ENCODE peak calls at places on chromosomes 16 and 17, in eight cellular contexts. One of them, this sample, is unnamed.
A peak's percentile ranks its signal among the peaks of the same experiment; 100 is the strongest.

GRCh38 chr16:11757671-11758545 is 15.3 kb upstream of the TXNDC11 start:
- DNase-seq in NCI-H460: no peak
- DNase-seq in Caco-2: peak; percentile 52
- DNase-seq in GM23338: no peak
- DNase-seq in germinal center: no peak
- DNase-seq in NCI-H1105 treated with DMSO at 0.1 percent for 48 hours: no peak
- DNase-seq in activated CD4-positive, alpha-beta T cell treated with anti-CD3 and anti-CD28 coated beads, Interleukin-2, amount 50 U/mL, for 1 hour: no peak
- DNase-seq in activated naive CD4-positive, alpha-beta T cell: no peak
- DNase-seq in this sample: no peak

GRCh38 chr16:85296859-85297698 is 184.8 kb upstream of the CIBAR2 start:
- DNase-seq in GM23338: peak; percentile 71
- DNase-seq in activated naive CD4-positive, alpha-beta T cell: peak; percentile 9
- DNase-seq in germinal center: peak; percentile 64
- DNase-seq in activated CD4-positive, alpha-beta T cell treated with anti-CD3 and anti-CD28 coated beads, Interleukin-2, amount 50 U/mL, for 1 hour: peak; percentile 57
- DNase-seq in NCI-H1105 treated with DMSO at 0.1 percent for 48 hours: no peak
- DNase-seq in Caco-2: peak; percentile 66
- DNase-seq in NCI-H460: peak; percentile 50
- DNase-seq in this sample: no peak

GRCh38 chr17:63995626-63996025 is 2.5 kb upstream of the PRR29 start:
- DNase-seq in activated naive CD4-positive, alpha-beta T cell: no peak
- DNase-seq in activated CD4-positive, alpha-beta T cell treated with anti-CD3 and anti-CD28 coated beads, Interleukin-2, amount 50 U/mL, for 1 hour: no peak
- DNase-seq in NCI-H460: no peak
- DNase-seq in Caco-2: peak; percentile 30
- DNase-seq in GM23338: no peak
- DNase-seq in NCI-H1105 treated with DMSO at 0.1 percent for 48 hours: no peak
- DNase-seq in germinal center: no peak
- DNase-seq in this sample: no peak

GRCh38 chr17:7309628-7310027 is 2.2 kb downstream of the EIF5A start:
- DNase-seq in NCI-H1105 treated with DMSO at 0.1 percent for 48 hours: no peak
- DNase-seq in activated naive CD4-positive, alpha-beta T cell: no peak
- DNase-seq in GM23338: no peak
- DNase-seq in NCI-H460: no peak
- DNase-seq in activated CD4-positive, alpha-beta T cell treated with anti-CD3 and anti-CD28 coated beads, Interleukin-2, amount 50 U/mL, for 1 hour: no peak
- DNase-seq in Caco-2: no peak
- DNase-seq in germinal center: no peak
- DNase-seq in this sample: no peak

GRCh38 chr16:3645108-3645503 is 9.4 kb upstream of the DNASE1 start:
- DNase-seq in activated CD4-positive, alpha-beta T cell treated with anti-CD3 and anti-CD28 coated beads, Interleukin-2, amount 50 U/mL, for 1 hour: no peak
- DNase-seq in activated naive CD4-positive, alpha-beta T cell: no peak
- DNase-seq in Caco-2: no peak
- DNase-seq in NCI-H1105 treated with DMSO at 0.1 percent for 48 hours: no peak
- DNase-seq in GM23338: no peak
- DNase-seq in NCI-H460: no peak
- DNase-seq in germinal center: no peak
- DNase-seq in this sample: no peak

GRCh38 chr17:67434061-67434525 is 57.0 kb downstream of the PITPNC1 start:
- DNase-seq in activated naive CD4-positive, alpha-beta T cell: peak; percentile 27
- DNase-seq in germinal center: no peak
- DNase-seq in activated CD4-positive, alpha-beta T cell treated with anti-CD3 and anti-CD28 coated beads, Interleukin-2, amount 50 U/mL, for 1 hour: peak; percentile 50
- DNase-seq in Caco-2: no peak
- DNase-seq in NCI-H460: no peak
- DNase-seq in NCI-H1105 treated with DMSO at 0.1 percent for 48 hours: no peak
- DNase-seq in GM23338: no peak
- DNase-seq in this sample: no peak

GRCh38 chr17:18980682-18981384 is 23.7 kb downstream of the FAM83G start:
- DNase-seq in activated CD4-positive, alpha-beta T cell treated with anti-CD3 and anti-CD28 coated beads, Interleukin-2, amount 50 U/mL, for 1 hour: no peak
- DNase-seq in NCI-H1105 treated with DMSO at 0.1 percent for 48 hours: no peak
- DNase-seq in GM23338: no peak
- DNase-seq in Caco-2: no peak
- DNase-seq in germinal center: no peak
- DNase-seq in activated naive CD4-positive, alpha-beta T cell: no peak
- DNase-seq in NCI-H460: no peak
- DNase-seq in this sample: no peak

GRCh38 chr17:14205992-14206461 is 30.6 kb downstream of the CDRT15 start:
- DNase-seq in activated naive CD4-positive, alpha-beta T cell: no peak
- DNase-seq in NCI-H460: peak; percentile 69
- DNase-seq in activated CD4-positive, alpha-beta T cell treated with anti-CD3 and anti-CD28 coated beads, Interleukin-2, amount 50 U/mL, for 1 hour: peak; percentile 58
- DNase-seq in NCI-H1105 treated with DMSO at 0.1 percent for 48 hours: peak; percentile 76
- DNase-seq in Caco-2: no peak
- DNase-seq in GM23338: peak; percentile 17
- DNase-seq in germinal center: no peak
- DNase-seq in this sample: no peak

GRCh38 chr16:57646388-57647039 is 18.1 kb downstream of the ADGRG1 start:
- DNase-seq in NCI-H460: no peak
- DNase-seq in germinal center: no peak
- DNase-seq in activated naive CD4-positive, alpha-beta T cell: no peak
- DNase-seq in Caco-2: no peak
- DNase-seq in NCI-H1105 treated with DMSO at 0.1 percent for 48 hours: no peak
- DNase-seq in activated CD4-positive, alpha-beta T cell treated with anti-CD3 and anti-CD28 coated beads, Interleukin-2, amount 50 U/mL, for 1 hour: no peak
- DNase-seq in GM23338: no peak
- DNase-seq in this sample: no peak

GRCh38 chr17:77821114-77821513 is 137.4 kb upstream of the TNRC6C start:
- DNase-seq in NCI-H460: peak; percentile 6
- DNase-seq in germinal center: no peak
- DNase-seq in GM23338: peak; percentile 58
- DNase-seq in Caco-2: no peak
- DNase-seq in NCI-H1105 treated with DMSO at 0.1 percent for 48 hours: no peak
- DNase-seq in activated CD4-positive, alpha-beta T cell treated with anti-CD3 and anti-CD28 coated beads, Interleukin-2, amount 50 U/mL, for 1 hour: no peak
- DNase-seq in activated naive CD4-positive, alpha-beta T cell: no peak
- DNase-seq in this sample: no peak

GRCh38 chr16:89581861-89582563 is 6.5 kb downstream of the CPNE7 start:
- DNase-seq in NCI-H460: no peak
- DNase-seq in activated CD4-positive, alpha-beta T cell treated with anti-CD3 and anti-CD28 coated beads, Interleukin-2, amount 50 U/mL, for 1 hour: no peak
- DNase-seq in Caco-2: no peak
- DNase-seq in germinal center: no peak
- DNase-seq in activated naive CD4-positive, alpha-beta T cell: no peak
- DNase-seq in GM23338: no peak
- DNase-seq in NCI-H1105 treated with DMSO at 0.1 percent for 48 hours: no peak
- DNase-seq in this sample: no peak

GRCh38 chr17:79235808-79236207 is 161.2 kb downstream of the ENGASE start:
- DNase-seq in NCI-H460: no peak
- DNase-seq in Caco-2: no peak
- DNase-seq in activated CD4-positive, alpha-beta T cell treated with anti-CD3 and anti-CD28 coated beads, Interleukin-2, amount 50 U/mL, for 1 hour: no peak
- DNase-seq in NCI-H1105 treated with DMSO at 0.1 percent for 48 hours: no peak
- DNase-seq in GM23338: no peak
- DNase-seq in germinal center: no peak
- DNase-seq in activated naive CD4-positive, alpha-beta T cell: no peak
- DNase-seq in this sample: peak; percentile 9

GRCh38 chr17:49618112-49618611 is 42.5 kb downstream of the NXPH3 start:
- DNase-seq in NCI-H460: no peak
- DNase-seq in germinal center: no peak
- DNase-seq in NCI-H1105 treated with DMSO at 0.1 percent for 48 hours: no peak
- DNase-seq in GM23338: no peak
- DNase-seq in activated naive CD4-positive, alpha-beta T cell: no peak
- DNase-seq in activated CD4-positive, alpha-beta T cell treated with anti-CD3 and anti-CD28 coated beads, Interleukin-2, amount 50 U/mL, for 1 hour: no peak
- DNase-seq in Caco-2: no peak
- DNase-seq in this sample: no peak

GRCh38 chr16:47644166-47644565 is 183.0 kb downstream of the PHKB start:
- DNase-seq in NCI-H460: no peak
- DNase-seq in germinal center: no peak
- DNase-seq in activated CD4-positive, alpha-beta T cell treated with anti-CD3 and anti-CD28 coated beads, Interleukin-2, amount 50 U/mL, for 1 hour: no peak
- DNase-seq in NCI-H1105 treated with DMSO at 0.1 percent for 48 hours: no peak
- DNase-seq in Caco-2: no peak
- DNase-seq in GM23338: no peak
- DNase-seq in activated naive CD4-positive, alpha-beta T cell: no peak
- DNase-seq in this sample: no peak

GRCh38 chr16:3170440-3171180 is 17.4 kb upstream of the OR1F1 start:
- DNase-seq in Caco-2: no peak
- DNase-seq in activated CD4-positive, alpha-beta T cell treated with anti-CD3 and anti-CD28 coated beads, Interleukin-2, amount 50 U/mL, for 1 hour: no peak
- DNase-seq in NCI-H460: no peak
- DNase-seq in NCI-H1105 treated with DMSO at 0.1 percent for 48 hours: no peak
- DNase-seq in GM23338: peak; percentile 87
- DNase-seq in germinal center: no peak
- DNase-seq in activated naive CD4-positive, alpha-beta T cell: no peak
- DNase-seq in this sample: no peak

GRCh38 chr17:7079581-7080444 is at the start of gene CLEC10A:
- DNase-seq in NCI-H460: no peak
- DNase-seq in GM23338: no peak
- DNase-seq in germinal center: no peak
- DNase-seq in NCI-H1105 treated with DMSO at 0.1 percent for 48 hours: no peak
- DNase-seq in activated CD4-positive, alpha-beta T cell treated with anti-CD3 and anti-CD28 coated beads, Interleukin-2, amount 50 U/mL, for 1 hour: no peak
- DNase-seq in Caco-2: no peak
- DNase-seq in activated naive CD4-positive, alpha-beta T cell: no peak
- DNase-seq in this sample: no peak

GRCh38 chr16:22336581-22336980 is 37.8 kb downstream of the CDR2 start:
- DNase-seq in germinal center: no peak
- DNase-seq in NCI-H460: no peak
- DNase-seq in NCI-H1105 treated with DMSO at 0.1 percent for 48 hours: no peak
- DNase-seq in GM23338: no peak
- DNase-seq in activated CD4-positive, alpha-beta T cell treated with anti-CD3 and anti-CD28 coated beads, Interleukin-2, amount 50 U/mL, for 1 hour: no peak
- DNase-seq in Caco-2: no peak
- DNase-seq in activated naive CD4-positive, alpha-beta T cell: no peak
- DNase-seq in this sample: no peak

GRCh38 chr17:43438626-43439529 is 40.1 kb downstream of the ARL4D start:
- DNase-seq in activated naive CD4-positive, alpha-beta T cell: no peak
- DNase-seq in germinal center: no peak
- DNase-seq in GM23338: peak; percentile 34
- DNase-seq in NCI-H460: no peak
- DNase-seq in NCI-H1105 treated with DMSO at 0.1 percent for 48 hours: no peak
- DNase-seq in activated CD4-positive, alpha-beta T cell treated with anti-CD3 and anti-CD28 coated beads, Interleukin-2, amount 50 U/mL, for 1 hour: no peak
- DNase-seq in Caco-2: no peak
- DNase-seq in this sample: no peak

GRCh38 chr16:89958068-89958467 is 9.5 kb downstream of the DEF8 start:
- DNase-seq in NCI-H1105 treated with DMSO at 0.1 percent for 48 hours: no peak
- DNase-seq in activated naive CD4-positive, alpha-beta T cell: no peak
- DNase-seq in Caco-2: peak; percentile 75
- DNase-seq in GM23338: peak; percentile 82
- DNase-seq in NCI-H460: peak; percentile 4
- DNase-seq in activated CD4-positive, alpha-beta T cell treated with anti-CD3 and anti-CD28 coated beads, Interleukin-2, amount 50 U/mL, for 1 hour: no peak
- DNase-seq in germinal center: no peak
- DNase-seq in this sample: no peak

GRCh38 chr17:17355426-17355825 is 52.3 kb downstream of the NT5M start:
- DNase-seq in activated naive CD4-positive, alpha-beta T cell: no peak
- DNase-seq in activated CD4-positive, alpha-beta T cell treated with anti-CD3 and anti-CD28 coated beads, Interleukin-2, amount 50 U/mL, for 1 hour: no peak
- DNase-seq in NCI-H1105 treated with DMSO at 0.1 percent for 48 hours: no peak
- DNase-seq in NCI-H460: no peak
- DNase-seq in Caco-2: peak; percentile 33
- DNase-seq in germinal center: no peak
- DNase-seq in GM23338: no peak
- DNase-seq in this sample: no peak

GRCh38 chr17:33595783-33596182 is 302.7 kb upstream of the ASIC2 start:
- DNase-seq in Caco-2: no peak
- DNase-seq in NCI-H460: no peak
- DNase-seq in NCI-H1105 treated with DMSO at 0.1 percent for 48 hours: no peak
- DNase-seq in activated CD4-positive, alpha-beta T cell treated with anti-CD3 and anti-CD28 coated beads, Interleukin-2, amount 50 U/mL, for 1 hour: no peak
- DNase-seq in GM23338: no peak
- DNase-seq in activated naive CD4-positive, alpha-beta T cell: no peak
- DNase-seq in germinal center: no peak
- DNase-seq in this sample: no peak

GRCh38 chr16:59263980-59264379 is 529.9 kb upstream of the GOT2 start:
- DNase-seq in activated CD4-positive, alpha-beta T cell treated with anti-CD3 and anti-CD28 coated beads, Interleukin-2, amount 50 U/mL, for 1 hour: no peak
- DNase-seq in GM23338: no peak
- DNase-seq in NCI-H1105 treated with DMSO at 0.1 percent for 48 hours: no peak
- DNase-seq in Caco-2: no peak
- DNase-seq in activated naive CD4-positive, alpha-beta T cell: no peak
- DNase-seq in NCI-H460: no peak
- DNase-seq in germinal center: no peak
- DNase-seq in this sample: no peak

GRCh38 chr16:11625769-11626168 is 39.0 kb upstream of the LITAF start:
- DNase-seq in activated CD4-positive, alpha-beta T cell treated with anti-CD3 and anti-CD28 coated beads, Interleukin-2, amount 50 U/mL, for 1 hour: no peak
- DNase-seq in germinal center: no peak
- DNase-seq in activated naive CD4-positive, alpha-beta T cell: no peak
- DNase-seq in NCI-H1105 treated with DMSO at 0.1 percent for 48 hours: no peak
- DNase-seq in Caco-2: no peak
- DNase-seq in GM23338: no peak
- DNase-seq in NCI-H460: no peak
- DNase-seq in this sample: no peak

GRCh38 chr17:18141210-18141803 is 32.8 kb downstream of the MYO15A start:
- DNase-seq in Caco-2: no peak
- DNase-seq in activated CD4-positive, alpha-beta T cell treated with anti-CD3 and anti-CD28 coated beads, Interleukin-2, amount 50 U/mL, for 1 hour: peak; percentile 16
- DNase-seq in NCI-H460: peak; percentile 53
- DNase-seq in germinal center: peak; percentile 51
- DNase-seq in activated naive CD4-positive, alpha-beta T cell: no peak
- DNase-seq in GM23338: peak; percentile 73
- DNase-seq in NCI-H1105 treated with DMSO at 0.1 percent for 48 hours: peak; percentile 66
- DNase-seq in this sample: no peak

GRCh38 chr17:7004398-7005253 is 7.8 kb upstream of the RNASEK start:
- DNase-seq in Caco-2: no peak
- DNase-seq in NCI-H1105 treated with DMSO at 0.1 percent for 48 hours: peak; percentile 84
- DNase-seq in germinal center: peak; percentile 71
- DNase-seq in GM23338: peak; percentile 87
- DNase-seq in activated CD4-positive, alpha-beta T cell treated with anti-CD3 and anti-CD28 coated beads, Interleukin-2, amount 50 U/mL, for 1 hour: no peak
- DNase-seq in NCI-H460: peak; percentile 80
- DNase-seq in activated naive CD4-positive, alpha-beta T cell: no peak
- DNase-seq in this sample: peak; percentile 21

GRCh38 chr16:74984194-74984669 is 691 bp downstream of the WDR59 start:
- DNase-seq in NCI-H460: no peak
- DNase-seq in activated naive CD4-positive, alpha-beta T cell: no peak
- DNase-seq in germinal center: peak; percentile 4
- DNase-seq in activated CD4-positive, alpha-beta T cell treated with anti-CD3 and anti-CD28 coated beads, Interleukin-2, amount 50 U/mL, for 1 hour: peak; percentile 12
- DNase-seq in NCI-H1105 treated with DMSO at 0.1 percent for 48 hours: no peak
- DNase-seq in GM23338: no peak
- DNase-seq in Caco-2: no peak
- DNase-seq in this sample: no peak

GRCh38 chr17:4394208-4395110 is 28.0 kb upstream of the UBE2G1 start:
- DNase-seq in GM23338: no peak
- DNase-seq in Caco-2: no peak
- DNase-seq in germinal center: no peak
- DNase-seq in activated naive CD4-positive, alpha-beta T cell: no peak
- DNase-seq in NCI-H1105 treated with DMSO at 0.1 percent for 48 hours: no peak
- DNase-seq in NCI-H460: no peak
- DNase-seq in activated CD4-positive, alpha-beta T cell treated with anti-CD3 and anti-CD28 coated beads, Interleukin-2, amount 50 U/mL, for 1 hour: no peak
- DNase-seq in this sample: no peak

GRCh38 chr16:1763521-1764511 is 7.5 kb downstream of the NME3 start:
- DNase-seq in GM23338: peak; percentile 92
- DNase-seq in NCI-H460: no peak
- DNase-seq in activated CD4-positive, alpha-beta T cell treated with anti-CD3 and anti-CD28 coated beads, Interleukin-2, amount 50 U/mL, for 1 hour: no peak
- DNase-seq in Caco-2: no peak
- DNase-seq in germinal center: no peak
- DNase-seq in activated naive CD4-positive, alpha-beta T cell: no peak
- DNase-seq in NCI-H1105 treated with DMSO at 0.1 percent for 48 hours: no peak
- DNase-seq in this sample: no peak

GRCh38 chr16:28554634-28555423 is 1.1 kb downstream of the SGF29 start:
- DNase-seq in activated naive CD4-positive, alpha-beta T cell: no peak
- DNase-seq in germinal center: no peak
- DNase-seq in GM23338: no peak
- DNase-seq in NCI-H1105 treated with DMSO at 0.1 percent for 48 hours: no peak
- DNase-seq in NCI-H460: no peak
- DNase-seq in Caco-2: no peak
- DNase-seq in activated CD4-positive, alpha-beta T cell treated with anti-CD3 and anti-CD28 coated beads, Interleukin-2, amount 50 U/mL, for 1 hour: no peak
- DNase-seq in this sample: no peak

GRCh38 chr16:71428883-71429282 is 13.0 kb downstream of the TLE7 start:
- DNase-seq in NCI-H460: peak; percentile 60
- DNase-seq in activated CD4-positive, alpha-beta T cell treated with anti-CD3 and anti-CD28 coated beads, Interleukin-2, amount 50 U/mL, for 1 hour: no peak
- DNase-seq in NCI-H1105 treated with DMSO at 0.1 percent for 48 hours: no peak
- DNase-seq in activated naive CD4-positive, alpha-beta T cell: no peak
- DNase-seq in Caco-2: no peak
- DNase-seq in germinal center: no peak
- DNase-seq in GM23338: no peak
- DNase-seq in this sample: no peak

GRCh38 chr16:71479420-71479819 is 9.7 kb downstream of the ZNF19 start:
- DNase-seq in Caco-2: peak; percentile 45
- DNase-seq in NCI-H1105 treated with DMSO at 0.1 percent for 48 hours: no peak
- DNase-seq in germinal center: no peak
- DNase-seq in NCI-H460: peak; percentile 30
- DNase-seq in activated CD4-positive, alpha-beta T cell treated with anti-CD3 and anti-CD28 coated beads, Interleukin-2, amount 50 U/mL, for 1 hour: no peak
- DNase-seq in GM23338: peak; percentile 77
- DNase-seq in activated naive CD4-positive, alpha-beta T cell: no peak
- DNase-seq in this sample: no peak

GRCh38 chr16:53043986-53044571 is 8.6 kb downstream of the CHD9NB start:
- DNase-seq in activated CD4-positive, alpha-beta T cell treated with anti-CD3 and anti-CD28 coated beads, Interleukin-2, amount 50 U/mL, for 1 hour: no peak
- DNase-seq in NCI-H460: no peak
- DNase-seq in germinal center: no peak
- DNase-seq in activated naive CD4-positive, alpha-beta T cell: no peak
- DNase-seq in Caco-2: no peak
- DNase-seq in NCI-H1105 treated with DMSO at 0.1 percent for 48 hours: no peak
- DNase-seq in GM23338: peak; percentile 94
- DNase-seq in this sample: no peak

GRCh38 chr16:379183-379960 is 2.4 kb downstream of the PGAP6 start:
- DNase-seq in GM23338: peak; percentile 88
- DNase-seq in NCI-H460: no peak
- DNase-seq in activated naive CD4-positive, alpha-beta T cell: no peak
- DNase-seq in Caco-2: peak; percentile 29
- DNase-seq in NCI-H1105 treated with DMSO at 0.1 percent for 48 hours: peak; percentile 89
- DNase-seq in germinal center: no peak
- DNase-seq in activated CD4-positive, alpha-beta T cell treated with anti-CD3 and anti-CD28 coated beads, Interleukin-2, amount 50 U/mL, for 1 hour: no peak
- DNase-seq in this sample: peak; percentile 94

GRCh38 chr16:25027781-25028180 is 12.6 kb upstream of the ARHGAP17 start:
- DNase-seq in germinal center: no peak
- DNase-seq in activated CD4-positive, alpha-beta T cell treated with anti-CD3 and anti-CD28 coated beads, Interleukin-2, amount 50 U/mL, for 1 hour: no peak
- DNase-seq in NCI-H1105 treated with DMSO at 0.1 percent for 48 hours: no peak
- DNase-seq in NCI-H460: no peak
- DNase-seq in Caco-2: no peak
- DNase-seq in GM23338: no peak
- DNase-seq in activated naive CD4-positive, alpha-beta T cell: no peak
- DNase-seq in this sample: no peak

This sample was measured in NCI-H187.